ENCODE peak calls at places on chromosomes 7 and 10, in ten cellular contexts. U is neuronal stem cell; A is cardiac muscle cell; N is fibroblast of villous mesenchyme; R is foreskin fibroblast; Z is LNCaP clone FGC; E is BJ; X is fibroblast of the aortic adventitia; I is CD4-positive, alpha-beta memory T cell; J is tibial artery. K is an unnamed sample.
A peak's percentile ranks its signal among the peaks of the same experiment; 100 is the strongest.

GRCh38 chr7:157140118-157140905 is 1.6 kb downstream of the UBE3C start:
- DNase-seq in U (no peak), A (no peak), N (no peak), R (no peak), Z (no peak), E (no peak), X (no peak), I (peak; percentile 29), J (no peak), K (peak; percentile 81)

GRCh38 chr7:112411186-112411795 is 39.0 kb upstream of the IFRD1 start:
- DNase-seq in U (no peak), A (peak; percentile 25), N (peak; percentile 51), R (peak; percentile 82), Z (no peak), E (no peak), X (peak; percentile 72), I (no peak), J (peak; percentile 28), K (no peak)

GRCh38 chr10:113576853-113577252 is 24.0 kb downstream of the HABP2 start:
- DNase-seq in U (peak; percentile 35), A (peak; percentile 79), N (peak; percentile 14), R (peak; percentile 25), Z (no peak), E (no peak), X (peak; percentile 8), I (no peak), J (no peak), K (no peak)

GRCh38 chr10:119199231-119199992 is 8.0 kb upstream of the GRK5 start:
- DNase-seq in U (no peak), A (peak; percentile 80), N (peak; percentile 90), R (peak; percentile 93), Z (peak; percentile 47), E (no peak), X (peak; percentile 90), I (peak; percentile 34), J (peak; percentile 54), K (peak; percentile 82)

GRCh38 chr10:1516492-1517224 is 220.7 kb downstream of the ADARB2 start:
- DNase-seq in U (no peak), A (no peak), N (no peak), R (no peak), Z (no peak), E (no peak), X (no peak), I (no peak), J (no peak), K (no peak)

GRCh38 chr7:22759721-22760120 is 32.7 kb downstream of the IL6 start:
- DNase-seq in U (no peak), A (no peak), N (no peak), R (no peak), Z (no peak), E (no peak), X (peak; percentile 12), I (no peak), J (no peak), K (no peak)

GRCh38 chr7:17523813-17524741 is 225.6 kb downstream of the AHR start:
- DNase-seq in U (no peak), A (no peak), N (peak; percentile 82), R (peak; percentile 51), Z (peak; percentile 75), E (no peak), X (peak; percentile 94), I (no peak), J (peak; percentile 26), K (no peak)

GRCh38 chr10:6647811-6648526 is 67.9 kb upstream of the PRKCQ start:
- DNase-seq in U (peak; percentile 54), A (peak; percentile 75), N (peak; percentile 28), R (peak; percentile 16), Z (no peak), E (no peak), X (no peak), I (peak; percentile 69), J (no peak), K (peak; percentile 65)

GRCh38 chr10:102796407-102797176 is 40.6 kb downstream of the CYP17A1 start:
- DNase-seq in U (no peak), A (no peak), N (peak; percentile 80), R (peak; percentile 79), Z (peak; percentile 30), E (no peak), X (peak; percentile 73), I (peak; percentile 30), J (peak; percentile 92), K (no peak)

GRCh38 chr7:41994746-41995110 is 242.3 kb downstream of the GLI3 start:
- DNase-seq in U (no peak), A (no peak), N (peak; percentile 26), R (peak; percentile 44), Z (no peak), E (no peak), X (peak; percentile 44), I (no peak), J (no peak), K (no peak)

GRCh38 chr10:3776796-3777571 is 8.0 kb downstream of the KLF6 start:
- DNase-seq in U (no peak), A (no peak), N (peak; percentile 96), R (peak; percentile 91), Z (peak; percentile 94), E (no peak), X (peak; percentile 98), I (peak; percentile 75), J (peak; percentile 55), K (peak; percentile 45)

GRCh38 chr7:158863611-158864506 is 7.5 kb downstream of the DYNC2I1 start:
- DNase-seq in U (no peak), A (peak; percentile 58), N (peak; percentile 74), R (peak; percentile 76), Z (no peak), E (peak; percentile 50), X (peak; percentile 56), I (peak; percentile 21), J (peak; percentile 72), K (no peak)

DNA sequence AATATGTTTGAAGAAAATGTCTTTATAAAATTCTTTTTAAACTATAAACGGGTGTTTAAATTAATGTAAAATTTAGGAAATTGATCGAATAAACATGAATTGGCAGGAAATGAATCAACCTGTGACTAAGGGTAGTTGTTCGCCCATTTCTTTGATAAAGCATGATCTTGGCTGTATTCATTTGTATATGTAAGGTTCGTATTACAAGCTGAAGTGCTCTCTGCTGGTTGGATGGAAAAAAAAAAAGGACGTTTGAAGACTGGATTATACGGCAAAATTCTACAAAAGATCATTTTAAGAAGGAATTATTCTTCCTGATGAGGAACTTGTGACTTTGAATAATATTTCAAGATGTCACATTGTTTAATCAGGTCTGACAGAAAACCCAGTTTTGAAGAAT is 185.4 kb upstream of the ANK3 start:
- DNase-seq in U (no peak), A (no peak), N (no peak), R (no peak), Z (no peak), E (no peak), X (peak; percentile 8), I (no peak), J (no peak), K (no peak)
- H3K4me3 ChIP-seq in U (no peak overlapping the region), A (no peak overlapping the region), N (no peak overlapping the region), R (no peak overlapping the region), Z (no peak overlapping the region), E (no peak overlapping the region), X (no peak overlapping the region), I (no peak overlapping the region), J (no peak overlapping the region), K (no peak overlapping the region)

DNA sequence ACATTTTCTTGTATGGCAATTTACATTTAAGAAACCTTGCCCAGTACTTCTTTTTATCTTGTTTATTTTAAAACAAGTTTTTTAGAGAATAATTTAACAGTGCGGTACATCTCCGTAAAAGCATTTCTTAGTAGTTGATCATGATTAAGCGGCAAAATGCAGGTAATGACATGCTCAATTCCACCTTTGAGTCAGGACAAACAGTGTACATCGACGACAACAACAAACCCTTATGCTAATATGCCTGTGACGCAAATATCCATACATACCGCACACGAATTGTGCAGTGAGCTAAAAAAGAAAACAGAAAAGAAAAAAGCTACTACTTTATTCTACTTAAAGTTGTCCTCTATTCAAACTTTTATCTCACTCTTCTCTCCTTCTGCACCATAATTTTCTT is 1.9 kb downstream of the MAGI2 start:
- DNase-seq in U (no peak), A (no peak), N (no peak), R (no peak), Z (no peak), E (no peak), X (no peak), I (no peak), J (no peak), K (no peak)
- H3K4me3 ChIP-seq in U (no peak overlapping the region), A (peak overlapping the region; percentile 63), N (peak overlapping the region; percentile 94), R (peak overlapping the region; percentile 90), Z (no peak overlapping the region), E (peak overlapping the region; percentile 70), X (peak overlapping the region; percentile 91), I (no peak overlapping the region), J (peak overlapping the region; percentile 95), K (no peak overlapping the region)

DNA sequence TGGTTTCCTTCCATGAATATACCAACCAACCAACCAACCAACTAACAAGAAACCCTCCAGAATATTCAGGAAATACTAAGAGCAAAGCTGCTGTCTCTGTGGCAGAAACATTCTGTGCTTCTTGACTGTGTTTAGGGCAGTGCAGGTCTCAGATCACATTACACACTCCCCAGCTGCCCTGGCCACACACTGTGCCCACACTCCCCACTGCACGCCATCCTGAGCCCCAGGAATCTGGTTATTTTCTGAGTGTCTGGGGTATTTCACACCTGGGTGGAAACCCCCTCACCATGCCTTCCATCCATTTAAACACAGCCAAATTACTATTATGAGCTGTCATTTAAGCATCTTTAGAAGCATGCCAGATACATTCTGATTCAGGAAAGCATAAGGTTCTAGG is 183.7 kb upstream of the ANK3 start:
- DNase-seq in U (peak; percentile 11), A (peak; percentile 34), N (no peak), R (no peak), Z (no peak), E (no peak), X (peak; percentile 6), I (no peak), J (no peak), K (no peak)
- H3K4me3 ChIP-seq in U (no peak overlapping the region), A (peak overlapping the region; percentile 37), N (no peak overlapping the region), R (no peak overlapping the region), Z (no peak overlapping the region), E (no peak overlapping the region), X (no peak overlapping the region), I (no peak overlapping the region), J (no peak overlapping the region), K (no peak overlapping the region)

GRCh38 chr7:94374721-94375120 is 20.0 kb upstream of the COL1A2 start:
- DNase-seq in U (no peak), A (no peak), N (peak; percentile 38), R (peak; percentile 62), Z (no peak), E (no peak), X (peak; percentile 54), I (no peak), J (no peak), K (no peak)
- H3K4me3 ChIP-seq in U (no peak overlapping the region), A (no peak overlapping the region), N (peak overlapping the region; percentile 55), R (peak overlapping the region; percentile 62), Z (no peak overlapping the region), E (peak overlapping the region; percentile 43), X (peak overlapping the region; percentile 59), I (no peak overlapping the region), J (peak overlapping the region; percentile 27), K (no peak overlapping the region)

GRCh38 chr10:128211064-128211504 is 84.9 kb upstream of the MKI67 start:
- DNase-seq in U (no peak), A (no peak), N (no peak), R (no peak), Z (no peak), E (no peak), X (no peak), I (peak; percentile 17), J (no peak), K (no peak)
- H3K4me3 ChIP-seq in U (peak overlapping the region; percentile 90), A (no peak overlapping the region), N (no peak overlapping the region), R (no peak overlapping the region), Z (no peak overlapping the region), E (peak overlapping the region; percentile 49), X (no peak overlapping the region), I (peak overlapping the region; percentile 70), J (peak overlapping the region; percentile 65), K (peak overlapping the region; percentile 66)

GRCh38 chr7:130367088-130367755 is 13.1 kb upstream of the CPA1 start:
- DNase-seq in U (no peak), A (no peak), N (no peak), R (no peak), Z (no peak), E (no peak), X (no peak), I (peak; percentile 42), J (no peak), K (no peak)
- H3K4me3 ChIP-seq in U (no peak overlapping the region), A (no peak overlapping the region), N (no peak overlapping the region), R (no peak overlapping the region), Z (no peak overlapping the region), E (no peak overlapping the region), X (no peak overlapping the region), I (peak overlapping the region; percentile 5), J (no peak overlapping the region), K (no peak overlapping the region)

K was measured in Jurkat, Clone E6-1.